ENCODE peak calls at places on chromosome X, in five cellular contexts. M, N, W, L and O are unnamed samples.

GRCh38 chrX:128458888-128459287 is 406.7 kb upstream of the ACTRT1 start:
- DNase-seq in M (no peak), N (no peak), W (no peak), L (peak), O (no peak)

GRCh38 chrX:48472851-48473717 is 2.9 kb upstream of the FTSJ1 start:
- DNase-seq in M (no peak), N (no peak), W (no peak), L (no peak), O (no peak)

GRCh38 chrX:31356501-31357263 is 284.8 kb upstream of the FTHL17 start:
- DNase-seq in M (no peak), N (no peak), W (peak), L (no peak), O (no peak)

GRCh38 chrX:124717537-124717936 is 371.2 kb downstream of the SH2D1A start:
- DNase-seq in M (no peak), N (no peak), W (no peak), L (no peak), O (no peak)

GRCh38 chrX:100353326-100353725 is 56.7 kb downstream of the PCDH19 start:
- DNase-seq in M (no peak), N (no peak), W (no peak), L (no peak), O (no peak)

GRCh38 chrX:100747090-100747489 is 15.2 kb upstream of the SYTL4 start:
- DNase-seq in M (no peak), N (peak), W (no peak), L (no peak), O (no peak)

GRCh38 chrX:111402378-111402777 is 9.6 kb downstream of the DCX start:
- DNase-seq in M (no peak), N (no peak), W (no peak), L (no peak), O (no peak)

GRCh38 chrX:101749436-101749835 is 89.8 kb upstream of the ARMCX2 start:
- DNase-seq in M (no peak), N (no peak), W (no peak), L (peak), O (no peak)

GRCh38 chrX:63613531-63614028 is 171.4 kb downstream of the ARHGEF9 start:
- DNase-seq in M (no peak), N (no peak), W (peak), L (no peak), O (no peak)

GRCh38 chrX:9902651-9903050 is 64.5 kb upstream of the CLDN34 start:
- DNase-seq in M (no peak), N (no peak), W (no peak), L (no peak), O (no peak)

GRCh38 chrX:132837126-132837525 is 121.3 kb downstream of the HS6ST2 start:
- DNase-seq in M (no peak), N (peak), W (no peak), L (no peak), O (no peak)

GRCh38 chrX:16828126-16828908 is 41.8 kb downstream of the RBBP7 start:
- DNase-seq in M (no peak), N (peak), W (no peak), L (peak), O (no peak)

GRCh38 chrX:120269379-120270035 is 18.9 kb downstream of the ZBTB33 start:
- DNase-seq in M (no peak), N (no peak), W (no peak), L (no peak), O (no peak)

GRCh38 chrX:147573266-147573665 is 338.5 kb upstream of the FMR1 start:
- DNase-seq in M (no peak), N (no peak), W (no peak), L (no peak), O (no peak)

GRCh38 chrX:129931411-129932136 is 25.6 kb downstream of the UTP14A start:
- DNase-seq in M (peak), N (peak), W (peak), L (peak), O (peak)

GRCh38 chrX:72554448-72555140 is 18.0 kb downstream of the HDAC8 start:
- DNase-seq in M (no peak), N (no peak), W (no peak), L (peak), O (no peak)

GRCh38 chrX:23902419-23902818 is 5.3 kb downstream of the APOO start:
- DNase-seq in M (no peak), N (peak), W (peak), L (peak), O (peak)

GRCh38 chrX:32592786-32593185 is 618.6 kb downstream of the DMD start:
- DNase-seq in M (no peak), N (no peak), W (no peak), L (no peak), O (no peak)

GRCh38 chrX:32599156-32599555 is 612.2 kb downstream of the DMD start:
- DNase-seq in M (no peak), N (no peak), W (no peak), L (no peak), O (no peak)

GRCh38 chrX:32598707-32599106 is 612.6 kb downstream of the DMD start:
- DNase-seq in M (no peak), N (no peak), W (no peak), L (no peak), O (no peak)

DNA sequence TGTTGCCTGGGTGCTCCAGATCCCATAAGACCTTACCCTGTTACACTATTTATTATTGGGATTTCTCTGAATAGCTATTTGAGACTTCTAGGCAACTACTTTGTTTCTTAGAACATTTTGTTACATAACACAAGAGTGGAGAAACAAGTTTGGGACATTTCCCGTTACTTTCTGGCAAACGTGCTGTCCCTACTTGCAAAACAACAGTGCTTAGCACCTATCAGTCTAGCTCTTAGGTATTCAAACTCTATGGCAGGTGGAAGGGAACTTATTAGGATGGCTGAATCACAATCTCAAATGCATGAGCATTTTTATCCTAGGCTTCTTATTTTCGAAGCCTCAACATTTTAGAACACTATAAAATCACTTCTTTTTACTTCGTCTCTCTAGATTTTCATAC is 613.6 kb downstream of the DMD start:
- DNase-seq in M (no peak), N (no peak), W (no peak), L (no peak), O (no peak)
- TF ChIP-seq MYC in M (no peak), N (no peak), W (no peak), L (no peak), O (no peak)

GRCh38 chrX:79366888-79367749 is at the start of gene ITM2A:
- DNase-seq in M (no peak), N (peak), W (no peak), L (no peak), O (peak)

GRCh38 chrX:79366556-79366887 is 612 bp downstream of the ITM2A start:
- DNase-seq in M (no peak), N (no peak), W (no peak), L (no peak), O (no peak)

GRCh38 chrX:79365591-79365990 is 1.5 kb downstream of the ITM2A start:
- DNase-seq in M (no peak), N (no peak), W (no peak), L (no peak), O (no peak)

GRCh38 chrX:79361192-79361870 is 5.8 kb downstream of the ITM2A start:
- DNase-seq in M (no peak), N (no peak), W (no peak), L (no peak), O (no peak)

GRCh38 chrX:79364306-79364705 is 2.8 kb downstream of the ITM2A start:
- DNase-seq in M (no peak), N (no peak), W (peak), L (no peak), O (no peak)
- H3K4me3 ChIP-seq in M (no peak), N (no peak), W (no peak), L (no peak), O (no peak)

GRCh38 chrX:40156472-40157227 is 58.9 kb upstream of the BCOR start:
- DNase-seq in M (no peak), N (no peak), W (no peak), L (no peak), O (no peak)

GRCh38 chrX:40154229-40154852 is 56.6 kb upstream of the BCOR start:
- DNase-seq in M (no peak), N (no peak), W (peak), L (peak), O (peak)

GRCh38 chrX:40153335-40154221 is 55.8 kb upstream of the BCOR start:
- DNase-seq in M (no peak), N (no peak), W (no peak), L (peak), O (peak)

GRCh38 chrX:40155617-40156471 is 58.1 kb upstream of the BCOR start:
- DNase-seq in M (no peak), N (no peak), W (no peak), L (peak), O (no peak)

GRCh38 chrX:40154853-40155616 is 57.3 kb upstream of the BCOR start:
- DNase-seq in M (no peak), N (peak), W (peak), L (peak), O (peak)
- TF ChIP-seq MAX in M (no peak), N (no peak), W (peak), L (no peak), O (peak)

DNA sequence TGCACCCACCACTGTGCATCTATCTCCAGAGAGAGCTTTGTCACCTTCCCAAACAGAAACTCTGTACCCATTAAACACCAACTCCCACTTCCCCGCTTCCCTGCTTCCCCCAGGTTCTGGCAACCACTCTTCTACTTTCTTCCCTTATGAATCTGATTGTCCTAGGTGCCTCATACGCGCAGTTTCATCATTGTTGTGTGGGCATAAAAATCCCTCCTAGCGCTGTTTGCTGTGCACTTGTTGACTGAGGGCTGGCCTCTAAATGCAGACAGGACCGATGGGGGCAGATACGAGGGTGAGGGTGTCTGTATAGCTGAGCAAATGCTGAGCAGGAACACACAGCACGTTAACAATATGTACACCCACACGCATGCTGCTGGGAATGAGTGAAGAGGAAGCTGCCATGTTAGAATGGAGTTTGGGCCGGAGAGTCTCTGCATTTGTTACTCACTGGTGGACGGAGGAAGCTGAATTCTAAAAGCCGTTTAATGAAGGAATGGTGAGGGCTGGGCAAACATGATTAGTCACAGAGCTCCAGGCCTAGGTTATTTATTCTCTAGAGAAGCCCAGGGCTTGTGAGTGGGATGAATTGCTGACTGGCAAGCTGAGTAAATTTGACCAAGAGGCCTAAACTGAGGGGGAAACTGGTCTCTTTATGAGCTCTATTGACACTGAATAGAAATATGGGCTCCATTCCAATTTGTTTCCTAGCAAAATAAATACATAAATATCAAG is 95.7 kb upstream of the RPS6KA3 start:
- DNase-seq in M (no peak), N (peak), W (peak), L (peak), O (no peak)
- TF ChIP-seq MYC in M (no peak), N (no peak), W (no peak), L (no peak), O (no peak)

GRCh38 chrX:53452812-53453211 is 18.6 kb upstream of the HSD17B10 start:
- DNase-seq in M (no peak), N (no peak), W (no peak), L (no peak), O (no peak)
- H3K4me3 ChIP-seq in M (no peak), N (no peak), W (no peak), L (no peak), O (no peak)

GRCh38 chrX:11530621-11531020 is 135.1 kb downstream of the ARHGAP6 start:
- DNase-seq in M (no peak), N (no peak), W (no peak), L (no peak), O (no peak)
- TF ChIP-seq MAX in M (no peak), N (no peak), W (no peak), L (no peak), O (no peak)